ENCODE peak calls at places on chromosomes 13 and 19, in nine cellular contexts. U, I, G, O, P, W, H, A and B are unnamed samples.
A peak's percentile ranks its signal among the peaks of the same experiment; 100 is the strongest.

GRCh38 chr13:44739539-44739938 is 163.4 kb upstream of the TSC22D1 start:
- DNase-seq in U (no peak), I (no peak), G (no peak), O (no peak), P (no peak), W (no peak), H (no peak), A (no peak), B (no peak)

GRCh38 chr19:15195987-15196682 is 4.7 kb downstream of the NOTCH3 start:
- DNase-seq in U (no peak), I (peak; percentile 70), G (peak; percentile 62), O (no peak), P (no peak), W (no peak), H (peak; percentile 86), A (peak; percentile 60), B (no peak)

GRCh38 chr13:91014696-91015095 is 332.8 kb upstream of the MIR17HG start:
- DNase-seq in U (no peak), I (no peak), G (no peak), O (no peak), P (no peak), W (no peak), H (no peak), A (no peak), B (no peak)

GRCh38 chr13:40476175-40476958 is 190.1 kb downstream of the FOXO1 start:
- DNase-seq in U (no peak), I (no peak), G (no peak), O (no peak), P (no peak), W (no peak), H (no peak), A (no peak), B (no peak)

GRCh38 chr13:51636349-51636890 is 52.2 kb downstream of the WDFY2 start:
- DNase-seq in U (no peak), I (no peak), G (no peak), O (no peak), P (no peak), W (peak; percentile 46), H (no peak), A (no peak), B (no peak)

GRCh38 chr13:44237276-44237767 is 136.3 kb upstream of the SERP2 start:
- DNase-seq in U (no peak), I (no peak), G (no peak), O (no peak), P (no peak), W (no peak), H (no peak), A (peak; percentile 84), B (no peak)

GRCh38 chr13:83995930-83996329 is 113.7 kb upstream of the SLITRK1 start:
- DNase-seq in U (no peak), I (no peak), G (no peak), O (no peak), P (no peak), W (peak; percentile 8), H (no peak), A (no peak), B (no peak)

GRCh38 chr13:47036291-47037008 is 139.6 kb upstream of the HTR2A start:
- DNase-seq in U (no peak), I (peak; percentile 2), G (no peak), O (no peak), P (no peak), W (no peak), H (no peak), A (no peak), B (no peak)

GRCh38 chr13:73880365-73880764 is 253.8 kb downstream of the KLF12 start:
- DNase-seq in U (no peak), I (no peak), G (no peak), O (no peak), P (no peak), W (no peak), H (peak; percentile 18), A (no peak), B (no peak)

GRCh38 chr19:4538601-4538954 is 1.3 kb downstream of the LRG1 start:
- DNase-seq in U (no peak), I (no peak), G (no peak), O (no peak), P (no peak), W (no peak), H (no peak), A (no peak), B (no peak)

GRCh38 chr13:67353891-67354459 is 123.8 kb upstream of the PCDH9 start:
- DNase-seq in U (no peak), I (no peak), G (no peak), O (no peak), P (no peak), W (no peak), H (no peak), A (no peak), B (no peak)

GRCh38 chr13:76286178-76286577 is 600.0 kb downstream of the KCTD12 start:
- DNase-seq in U (no peak), I (no peak), G (no peak), O (no peak), P (no peak), W (no peak), H (no peak), A (no peak), B (no peak)